ENCODE peak calls at places on chromosomes 11 and 22, in nine cellular contexts. Y is CD4-positive, CD25-positive, alpha-beta regulatory T cell; H is cardiac muscle cell; P is A549; T is body of pancreas; I is CD4-positive, alpha-beta T cell; G is GM23248; Q is dorsolateral prefrontal cortex; L is RWPE1. J is an unnamed sample.

GRCh38 chr11:93005239-93005638 is 35.8 kb downstream of the MTNR1B start:
- DNase-seq in Y (no peak), H (peak; percentile 2), P (no peak), T (no peak), I (no peak), G (peak; percentile 9), Q (no peak), L (peak; percentile 88), J (no peak)

GRCh38 chr11:19557720-19558140 is 154.9 kb upstream of the NAV2 start:
- DNase-seq in Y (peak; percentile 29), H (peak; percentile 79), P (peak; percentile 78), T (peak; percentile 85), I (peak; percentile 54), G (peak; percentile 83), Q (peak; percentile 90), L (peak; percentile 56), J (peak; percentile 85)

GRCh38 chr11:11780843-11781242 is 60.9 kb upstream of the USP47 start:
- DNase-seq in Y (no peak), H (no peak), P (no peak), T (no peak), I (no peak), G (no peak), Q (no peak), L (no peak), J (no peak)

GRCh38 chr11:61157743-61158142 is 3.5 kb downstream of the VPS37C start:
- DNase-seq in Y (no peak), H (no peak), P (no peak), T (no peak), I (no peak), G (no peak), Q (no peak), L (no peak), J (no peak)

GRCh38 chr11:23755076-23755475 is 741.8 kb upstream of the LUZP2 start:
- DNase-seq in Y (no peak), H (no peak), P (no peak), T (no peak), I (no peak), G (peak; percentile 54), Q (no peak), L (no peak), J (no peak)

GRCh38 chr11:10480026-10480425 is 25.0 kb downstream of the AMPD3 start:
- DNase-seq in Y (no peak), H (no peak), P (no peak), T (no peak), I (no peak), G (no peak), Q (peak; percentile 8), L (no peak), J (no peak)

GRCh38 chr11:117986981-117987495 is 844 bp downstream of the IL10RA start:
- DNase-seq in Y (peak; percentile 57), H (no peak), P (no peak), T (no peak), I (no peak), G (peak; percentile 23), Q (no peak), L (no peak), J (no peak)

GRCh38 chr22:48394787-48395620 is 1432.7 kb downstream of the BRD1 start:
- DNase-seq in Y (no peak), H (no peak), P (no peak), T (no peak), I (no peak), G (no peak), Q (no peak), L (no peak), J (no peak)

GRCh38 chr11:70887428-70887827 is 364.9 kb downstream of the SHANK2 start:
- DNase-seq in Y (no peak), H (no peak), P (no peak), T (no peak), I (no peak), G (no peak), Q (no peak), L (no peak), J (no peak)

GRCh38 chr11:92266821-92267220 is 42.2 kb downstream of the FAT3 start:
- DNase-seq in Y (no peak), H (no peak), P (no peak), T (no peak), I (no peak), G (no peak), Q (no peak), L (no peak), J (no peak)

GRCh38 chr22:41917906-41918791 is 3.3 kb upstream of the SHISA8 start:
- DNase-seq in Y (no peak), H (peak; percentile 65), P (peak; percentile 51), T (no peak), I (no peak), G (peak; percentile 37), Q (no peak), L (peak; percentile 36), J (peak; percentile 76)

GRCh38 chr11:113401718-113402117 is 14.1 kb downstream of the ANKK1 start:
- DNase-seq in Y (no peak), H (peak; percentile 36), P (peak; percentile 51), T (peak; percentile 53), I (no peak), G (peak; percentile 47), Q (peak; percentile 19), L (peak; percentile 99), J (no peak)

GRCh38 chr11:113408887-113409286 is 21.3 kb downstream of the ANKK1 start:
- DNase-seq in Y (no peak), H (no peak), P (no peak), T (no peak), I (no peak), G (no peak), Q (no peak), L (no peak), J (no peak)

GRCh38 chr11:113407163-113407562 is 19.6 kb downstream of the ANKK1 start:
- DNase-seq in Y (no peak), H (no peak), P (no peak), T (no peak), I (no peak), G (no peak), Q (no peak), L (no peak), J (no peak)

GRCh38 chr11:113408206-113408605 is 20.6 kb downstream of the ANKK1 start:
- DNase-seq in Y (no peak), H (no peak), P (no peak), T (no peak), I (no peak), G (no peak), Q (no peak), L (no peak), J (no peak)

DNA sequence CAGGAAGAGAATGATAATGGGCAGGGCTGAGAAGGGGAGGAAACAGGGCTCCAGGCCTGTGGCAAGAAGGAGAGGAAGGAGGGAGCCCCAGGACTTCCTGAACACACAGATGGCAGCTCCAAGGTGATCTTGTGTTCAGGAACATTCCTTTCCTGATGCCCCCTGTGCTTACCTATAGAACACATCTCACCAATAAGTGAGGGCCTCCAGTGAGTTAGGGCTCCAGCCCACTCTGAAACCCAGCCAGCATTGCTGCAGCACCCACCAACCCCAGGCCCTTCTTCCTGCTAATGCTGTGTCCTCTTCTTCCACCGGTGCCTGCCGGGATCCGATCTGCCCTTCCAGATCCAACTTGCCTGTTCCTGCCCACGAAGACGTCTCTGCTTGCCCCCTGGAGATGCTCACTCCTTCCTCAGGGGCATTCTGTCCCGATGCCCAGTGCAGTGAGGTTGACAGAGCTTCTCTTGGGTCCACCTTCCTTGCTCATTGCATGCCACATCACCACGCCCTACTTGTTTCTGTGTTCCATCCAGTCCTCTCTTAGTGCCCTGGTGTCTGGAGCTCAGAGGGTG is 17.4 kb downstream of the ANKK1 start:
- DNase-seq in Y (no peak), H (no peak), P (no peak), T (no peak), I (no peak), G (no peak), Q (no peak), L (no peak), J (no peak)
- H3K27ac ChIP-seq in Y (no peak overlapping the region), H (no peak overlapping the region), P (no peak overlapping the region), T (no peak overlapping the region), I (no peak overlapping the region), G (no peak overlapping the region), Q (no peak overlapping the region), L (peak overlapping the region; percentile 68), J (no peak overlapping the region)

GRCh38 chr11:130434521-130435223 is 6.3 kb upstream of the ADAMTS8 start:
- DNase-seq in Y (peak; percentile 46), H (peak; percentile 88), P (peak; percentile 78), T (peak; percentile 75), I (peak; percentile 43), G (peak; percentile 91), Q (peak; percentile 83), L (peak; percentile 77), J (peak; percentile 82)
- H3K27ac ChIP-seq in Y (no peak overlapping the region), H (no peak overlapping the region), P (peak overlapping the region; percentile 84), T (no peak overlapping the region), I (no peak overlapping the region), G (peak overlapping the region; percentile 56), Q (peak overlapping the region; percentile 80), L (peak overlapping the region; percentile 65), J (peak overlapping the region; percentile 64)

GRCh38 chr11:85346484-85346883 is 280.7 kb downstream of the DLG2 start:
- DNase-seq in Y (no peak), H (no peak), P (no peak), T (no peak), I (no peak), G (no peak), Q (no peak), L (no peak), J (no peak)
- H3K27ac ChIP-seq in Y (no peak overlapping the region), H (no peak overlapping the region), P (no peak overlapping the region), T (no peak overlapping the region), I (no peak overlapping the region), G (no peak overlapping the region), Q (no peak overlapping the region), L (no peak overlapping the region), J (no peak overlapping the region)

DNA sequence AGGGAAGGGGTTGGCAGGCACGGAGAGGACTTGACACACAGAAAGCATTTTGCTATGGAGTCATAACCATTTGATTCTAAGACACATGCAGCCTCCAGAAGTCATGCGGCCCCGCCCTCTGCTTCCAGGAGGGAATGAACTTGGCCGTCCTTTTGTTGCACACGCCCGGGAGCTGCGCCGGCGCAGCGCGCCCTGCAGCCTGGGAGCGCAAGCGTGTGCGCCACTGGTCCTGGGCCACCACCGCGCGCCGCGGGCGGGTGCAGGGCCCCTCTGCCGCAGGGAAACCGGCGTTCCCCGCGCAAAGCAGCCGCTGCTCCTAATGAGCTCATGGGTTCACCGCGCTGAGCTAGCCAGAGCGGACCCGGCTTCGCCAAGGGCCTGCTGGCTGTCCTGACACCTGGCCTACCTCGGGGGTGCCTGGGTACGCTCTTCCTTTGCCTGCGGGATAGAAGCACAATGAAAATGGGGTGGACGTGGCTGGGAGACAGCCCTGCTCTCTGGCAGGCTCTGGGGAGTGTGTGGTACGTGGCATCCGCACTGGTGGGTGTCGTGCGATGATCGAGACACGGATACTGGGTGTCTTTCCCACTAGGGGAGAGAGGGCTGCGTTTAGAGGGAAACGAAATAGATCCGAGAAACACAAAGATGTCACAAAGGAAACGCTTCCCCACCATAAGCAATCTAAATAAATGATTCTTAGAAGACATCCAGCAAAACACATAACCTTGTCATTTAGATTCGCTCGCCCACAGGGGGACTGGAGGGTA is 669 bp downstream of the MICAL3 start:
- DNase-seq in Y (no peak), H (peak; percentile 87), P (peak; percentile 83), T (peak; percentile 81), I (peak; percentile 13), G (peak; percentile 96), Q (peak; percentile 67), L (peak; percentile 78), J (peak; percentile 88)
- H3K27ac ChIP-seq in Y (no peak overlapping the region), H (no peak overlapping the region), P (peak overlapping the region; percentile 97), T (peak overlapping the region; percentile 69), I (no peak overlapping the region), G (peak overlapping the region; percentile 60), Q (peak overlapping the region; percentile 96), L (peak overlapping the region; percentile 95), J (peak overlapping the region; percentile 69)

GRCh38 chr11:34564807-34565241 is 51.2 kb upstream of the ELF5 start:
- DNase-seq in Y (no peak), H (no peak), P (no peak), T (no peak), I (no peak), G (no peak), Q (peak; percentile 39), L (no peak), J (no peak)
- H3K27ac ChIP-seq in Y (no peak overlapping the region), H (no peak overlapping the region), P (peak overlapping the region; percentile 57), T (no peak overlapping the region), I (no peak overlapping the region), G (no peak overlapping the region), Q (no peak overlapping the region), L (no peak overlapping the region), J (no peak overlapping the region)